ENCODE peak calls at places on chromosomes 5 and 9, in five cellular contexts. One of them, this sample, is unnamed.

GRCh38 chr9:137724114-137724445 is 105.3 kb downstream of the EHMT1 start:
- DNase-seq in heart left ventricle: no peak
- DNase-seq in cardiac fibroblast: peak; percentile 54
- DNase-seq in BE2C: no peak
- DNase-seq in BJ: no peak
- DNase-seq in this sample: no peak

GRCh38 chr5:82319977-82320376 is 41.8 kb upstream of the RPS23 start:
- DNase-seq in heart left ventricle: no peak
- DNase-seq in cardiac fibroblast: no peak
- DNase-seq in BE2C: no peak
- DNase-seq in BJ: no peak
- DNase-seq in this sample: no peak

GRCh38 chr5:139760066-139761056 is 35.2 kb upstream of the PSD2 start:
- DNase-seq in heart left ventricle: no peak
- DNase-seq in cardiac fibroblast: no peak
- DNase-seq in BE2C: no peak
- DNase-seq in BJ: no peak
- DNase-seq in this sample: no peak

GRCh38 chr5:62720036-62720441 is 141.4 kb downstream of the LRRC70 start:
- DNase-seq in heart left ventricle: no peak
- DNase-seq in cardiac fibroblast: no peak
- DNase-seq in BE2C: peak; percentile 40
- DNase-seq in BJ: no peak
- DNase-seq in this sample: no peak

GRCh38 chr5:117103703-117104102 is 529.1 kb upstream of the SEMA6A start:
- DNase-seq in heart left ventricle: no peak
- DNase-seq in cardiac fibroblast: no peak
- DNase-seq in BE2C: peak; percentile 21
- DNase-seq in BJ: no peak
- DNase-seq in this sample: no peak

GRCh38 chr5:95862636-95863382 is 40.3 kb upstream of the GLRX start:
- DNase-seq in heart left ventricle: no peak
- DNase-seq in cardiac fibroblast: no peak
- DNase-seq in BE2C: no peak
- DNase-seq in BJ: no peak
- DNase-seq in this sample: no peak

GRCh38 chr9:3525836-3526165 is at the start of gene RFX3:
- DNase-seq in heart left ventricle: peak; percentile 95
- DNase-seq in cardiac fibroblast: peak; percentile 97
- DNase-seq in BE2C: peak; percentile 92
- DNase-seq in BJ: peak; percentile 88
- DNase-seq in this sample: peak; percentile 91

GRCh38 chr5:160260006-160260775 is 30.9 kb downstream of the FABP6 start:
- DNase-seq in heart left ventricle: no peak
- DNase-seq in cardiac fibroblast: no peak
- DNase-seq in BE2C: no peak
- DNase-seq in BJ: no peak
- DNase-seq in this sample: peak; percentile 13

GRCh38 chr5:136021016-136021405 is 7.8 kb upstream of the TGFBI start:
- DNase-seq in heart left ventricle: no peak
- DNase-seq in cardiac fibroblast: peak; percentile 86
- DNase-seq in BE2C: no peak
- DNase-seq in BJ: no peak
- DNase-seq in this sample: peak; percentile 48

GRCh38 chr5:151295801-151296477 is 7.6 kb downstream of the SLC36A3 start:
- DNase-seq in heart left ventricle: no peak
- DNase-seq in cardiac fibroblast: no peak
- DNase-seq in BE2C: no peak
- DNase-seq in BJ: no peak
- DNase-seq in this sample: no peak

GRCh38 chr9:124834586-124834985 is 18.7 kb upstream of the WDR38 start:
- DNase-seq in heart left ventricle: peak; percentile 70
- DNase-seq in cardiac fibroblast: peak; percentile 68
- DNase-seq in BE2C: no peak
- DNase-seq in BJ: no peak
- DNase-seq in this sample: peak; percentile 58

GRCh38 chr5:61332891-61333350 is 863 bp downstream of the ZSWIM6 start:
- DNase-seq in heart left ventricle: peak; percentile 83
- DNase-seq in cardiac fibroblast: peak; percentile 71
- DNase-seq in BE2C: peak; percentile 55
- DNase-seq in BJ: no peak
- DNase-seq in this sample: no peak

GRCh38 chr5:7886849-7887460 is 18.0 kb downstream of the MTRR start:
- DNase-seq in heart left ventricle: no peak
- DNase-seq in cardiac fibroblast: peak; percentile 77
- DNase-seq in BE2C: no peak
- DNase-seq in BJ: no peak
- DNase-seq in this sample: no peak

GRCh38 chr5:141866111-141866510 is 12.1 kb downstream of the PCDH1 start:
- DNase-seq in heart left ventricle: no peak
- DNase-seq in cardiac fibroblast: no peak
- DNase-seq in BE2C: no peak
- DNase-seq in BJ: no peak
- DNase-seq in this sample: peak; percentile 55

GRCh38 chr5:125660231-125660895 is 762.8 kb upstream of the GRAMD2B start:
- DNase-seq in heart left ventricle: no peak
- DNase-seq in cardiac fibroblast: peak; percentile 39
- DNase-seq in BE2C: no peak
- DNase-seq in BJ: no peak
- DNase-seq in this sample: no peak

GRCh38 chr5:87210076-87210475 is 57.6 kb upstream of the RASA1 start:
- DNase-seq in heart left ventricle: no peak
- DNase-seq in cardiac fibroblast: peak; percentile 33
- DNase-seq in BE2C: no peak
- DNase-seq in BJ: no peak
- DNase-seq in this sample: no peak

GRCh38 chr5:87211676-87212075 is 56.0 kb upstream of the RASA1 start:
- DNase-seq in heart left ventricle: no peak
- DNase-seq in cardiac fibroblast: no peak
- DNase-seq in BE2C: no peak
- DNase-seq in BJ: no peak
- DNase-seq in this sample: no peak

DNA sequence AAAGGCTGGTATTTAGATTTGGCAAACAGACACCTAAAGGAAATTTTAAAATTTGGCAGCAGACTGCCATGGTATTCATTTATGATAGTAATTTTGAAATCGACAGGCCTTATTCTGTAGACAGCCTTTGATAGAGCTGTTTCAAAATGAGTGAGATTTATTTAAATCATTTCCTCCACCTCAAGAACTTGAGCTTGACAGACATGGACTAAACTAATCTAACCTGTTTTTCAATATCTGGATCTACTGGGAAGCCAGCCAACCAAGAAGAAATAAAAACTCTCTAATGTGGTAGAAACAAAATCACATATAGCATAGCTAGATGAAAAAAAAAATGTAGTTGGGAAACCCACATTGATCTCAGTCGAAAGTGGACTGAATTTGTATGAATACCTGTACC is 56.9 kb upstream of the RASA1 start:
- DNase-seq in heart left ventricle: no peak
- DNase-seq in cardiac fibroblast: no peak
- DNase-seq in BE2C: no peak
- DNase-seq in BJ: no peak
- DNase-seq in this sample: no peak
- TF ChIP-seq CTCF in heart left ventricle: no peak
- TF ChIP-seq CTCF in cardiac fibroblast: no peak
- TF ChIP-seq CTCF in BE2C: no peak
- TF ChIP-seq CTCF in BJ: no peak
- TF ChIP-seq CTCF in this sample: no peak

GRCh38 chr5:52139888-52140580 is 647.7 kb upstream of the ITGA1 start:
- DNase-seq in heart left ventricle: no peak
- DNase-seq in cardiac fibroblast: no peak
- DNase-seq in BE2C: no peak
- DNase-seq in BJ: no peak
- DNase-seq in this sample: peak; percentile 54
- H3K4me3 ChIP-seq in heart left ventricle: no peak overlapping the region
- H3K4me3 ChIP-seq in cardiac fibroblast: no peak overlapping the region
- H3K4me3 ChIP-seq in BE2C: no peak overlapping the region
- H3K4me3 ChIP-seq in BJ: no peak overlapping the region
- H3K4me3 ChIP-seq in this sample: no peak overlapping the region

GRCh38 chr5:77645158-77645994 is 6.9 kb upstream of the OTP start:
- DNase-seq in heart left ventricle: peak; percentile 69
- DNase-seq in cardiac fibroblast: no peak
- DNase-seq in BE2C: peak; percentile 74
- DNase-seq in BJ: no peak
- DNase-seq in this sample: no peak
- TF ChIP-seq CTCF in heart left ventricle: peak; percentile 55
- TF ChIP-seq CTCF in cardiac fibroblast: peak; percentile 6
- TF ChIP-seq CTCF in BE2C: peak; percentile 29
- TF ChIP-seq CTCF in BJ: no peak
- TF ChIP-seq CTCF in this sample: peak; percentile 48

GRCh38 chr9:134163374-134164196 is 779 bp downstream of the RNU6ATAC start:
- DNase-seq in heart left ventricle: peak; percentile 84
- DNase-seq in cardiac fibroblast: peak; percentile 62
- DNase-seq in BE2C: no peak
- DNase-seq in BJ: no peak
- DNase-seq in this sample: peak; percentile 8
- H3K4me3 ChIP-seq in heart left ventricle: no peak overlapping the region
- H3K4me3 ChIP-seq in cardiac fibroblast: peak overlapping the region; percentile 45
- H3K4me3 ChIP-seq in BE2C: no peak overlapping the region
- H3K4me3 ChIP-seq in BJ: peak overlapping the region; percentile 15
- H3K4me3 ChIP-seq in this sample: no peak overlapping the region

DNA sequence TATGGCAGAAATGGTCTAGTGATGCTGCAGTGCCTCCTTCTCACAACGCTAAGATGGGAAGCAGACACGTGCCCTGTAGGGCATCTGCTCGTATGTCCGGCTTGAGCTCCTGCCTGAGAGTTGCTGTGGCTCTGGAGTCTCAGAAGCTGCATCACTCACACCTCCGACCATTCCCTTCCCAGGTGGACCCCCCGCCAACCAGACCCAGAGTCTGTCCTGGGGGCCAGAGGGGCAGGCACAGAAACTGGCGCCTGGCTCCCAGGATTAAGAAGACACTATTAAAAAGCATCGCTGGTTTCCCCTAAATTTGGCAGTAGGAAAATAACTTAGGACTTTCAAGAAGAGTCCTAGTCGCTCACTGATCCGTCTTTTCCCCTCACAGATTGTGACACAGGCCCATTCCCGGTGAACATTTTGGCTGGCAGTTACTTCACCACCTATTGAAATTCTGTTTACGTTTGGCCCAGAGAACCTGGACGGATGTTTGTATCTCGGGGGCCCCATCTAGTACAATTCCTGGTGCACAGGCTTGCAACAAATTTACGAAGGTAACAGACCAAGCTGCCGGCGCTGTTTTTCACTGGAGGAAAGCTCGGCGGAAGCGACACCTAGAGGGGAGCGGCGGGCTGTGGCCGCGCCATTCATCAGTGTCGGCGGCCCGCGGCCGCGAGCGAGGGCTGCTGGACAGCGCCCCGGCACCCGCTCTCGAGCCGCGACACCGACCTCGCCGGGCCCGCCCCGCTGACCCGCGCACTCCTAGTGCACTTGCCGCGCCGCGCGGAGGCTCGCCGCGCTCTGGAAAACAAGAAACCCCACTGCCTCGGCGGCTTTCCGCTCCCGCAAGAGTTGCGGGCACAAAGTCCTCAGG is 1.6 kb downstream of the FSTL4 start:
- DNase-seq in heart left ventricle: peak; percentile 80
- DNase-seq in cardiac fibroblast: peak; percentile 33
- DNase-seq in BE2C: peak; percentile 68
- DNase-seq in BJ: no peak
- DNase-seq in this sample: peak; percentile 5
- TF ChIP-seq CTCF in heart left ventricle: peak; percentile 66
- TF ChIP-seq CTCF in cardiac fibroblast: peak; percentile 46
- TF ChIP-seq CTCF in BE2C: peak; percentile 60
- TF ChIP-seq CTCF in BJ: peak; percentile 52
- TF ChIP-seq CTCF in this sample: peak; percentile 62

DNA sequence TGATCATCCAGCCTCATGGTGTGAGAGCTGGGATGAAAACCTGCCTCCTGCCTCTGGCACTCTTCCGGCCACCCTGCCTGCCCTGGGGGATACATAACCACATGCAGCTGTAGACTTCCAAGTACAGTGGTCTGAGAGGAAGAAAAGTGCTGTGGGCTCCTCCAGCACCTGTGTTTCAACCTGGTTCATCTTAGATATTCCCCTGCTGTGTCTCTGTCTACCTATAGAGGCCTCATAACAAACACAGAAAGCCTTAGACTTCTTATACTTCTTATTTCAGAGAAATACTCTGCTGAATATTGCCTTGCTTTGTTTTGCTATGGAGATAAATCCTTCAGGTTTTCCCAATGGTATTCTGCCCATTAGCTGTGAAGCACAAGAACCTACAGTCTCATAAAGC is 19.6 kb upstream of the TNFAIP8 start:
- DNase-seq in heart left ventricle: no peak
- DNase-seq in cardiac fibroblast: no peak
- DNase-seq in BE2C: no peak
- DNase-seq in BJ: no peak
- DNase-seq in this sample: no peak
- H3K4me3 ChIP-seq in heart left ventricle: no peak overlapping the region
- H3K4me3 ChIP-seq in cardiac fibroblast: no peak overlapping the region
- H3K4me3 ChIP-seq in BE2C: no peak overlapping the region
- H3K4me3 ChIP-seq in BJ: no peak overlapping the region
- H3K4me3 ChIP-seq in this sample: no peak overlapping the region

GRCh38 chr9:33778700-33779351 is 16.5 kb upstream of the PRSS3 start:
- DNase-seq in heart left ventricle: no peak
- DNase-seq in cardiac fibroblast: peak; percentile 79
- DNase-seq in BE2C: peak; percentile 53
- DNase-seq in BJ: no peak
- DNase-seq in this sample: no peak
- TF ChIP-seq CTCF in heart left ventricle: peak; percentile 75
- TF ChIP-seq CTCF in cardiac fibroblast: peak; percentile 83
- TF ChIP-seq CTCF in BE2C: peak; percentile 91
- TF ChIP-seq CTCF in BJ: peak; percentile 86
- TF ChIP-seq CTCF in this sample: peak; percentile 87

GRCh38 chr5:5387192-5387591 is 35.3 kb upstream of the ICE1 start:
- DNase-seq in heart left ventricle: no peak
- DNase-seq in cardiac fibroblast: no peak
- DNase-seq in BE2C: no peak
- DNase-seq in BJ: no peak
- DNase-seq in this sample: no peak

GRCh38 chr5:5384634-5385033 is 37.8 kb upstream of the ICE1 start:
- DNase-seq in heart left ventricle: no peak
- DNase-seq in cardiac fibroblast: no peak
- DNase-seq in BE2C: no peak
- DNase-seq in BJ: no peak
- DNase-seq in this sample: no peak

GRCh38 chr5:5385326-5385725 is 37.2 kb upstream of the ICE1 start:
- DNase-seq in heart left ventricle: no peak
- DNase-seq in cardiac fibroblast: no peak
- DNase-seq in BE2C: no peak
- DNase-seq in BJ: no peak
- DNase-seq in this sample: no peak

GRCh38 chr5:5386329-5386728 is 36.1 kb upstream of the ICE1 start:
- DNase-seq in heart left ventricle: no peak
- DNase-seq in cardiac fibroblast: no peak
- DNase-seq in BE2C: no peak
- DNase-seq in BJ: no peak
- DNase-seq in this sample: no peak

GRCh38 chr5:5387789-5388188 is 34.7 kb upstream of the ICE1 start:
- DNase-seq in heart left ventricle: no peak
- DNase-seq in cardiac fibroblast: no peak
- DNase-seq in BE2C: no peak
- DNase-seq in BJ: no peak
- DNase-seq in this sample: no peak
- H3K4me3 ChIP-seq in heart left ventricle: no peak overlapping the region
- H3K4me3 ChIP-seq in cardiac fibroblast: no peak overlapping the region
- H3K4me3 ChIP-seq in BE2C: no peak overlapping the region
- H3K4me3 ChIP-seq in BJ: no peak overlapping the region
- H3K4me3 ChIP-seq in this sample: no peak overlapping the region

This sample was measured in retinal pigment epithelial cell.